ENCODE peak calls at places on chromosomes 1 and 21, in seven cellular contexts. C, B, Q, I, S, W and V are unnamed samples.

GRCh38 chr1:8174807-8175206 is 143.1 kb upstream of the SLC45A1 start:
- DNase-seq in C (no peak), B (no peak), Q (no peak), I (no peak), S (no peak), W (no peak), V (no peak)

GRCh38 chr1:17776426-17776825 is 21.3 kb downstream of the ACTL8 start:
- DNase-seq in C (no peak), B (no peak), Q (no peak), I (peak), S (no peak), W (no peak), V (peak)

GRCh38 chr21:41832230-41833137 is 46.7 kb downstream of the PRDM15 start:
- DNase-seq in C (no peak), B (no peak), Q (no peak), I (no peak), S (no peak), W (no peak), V (no peak)

GRCh38 chr1:214439352-214440119 is 111.9 kb downstream of the PTPN14 start:
- DNase-seq in C (no peak), B (peak), Q (peak), I (no peak), S (peak), W (no peak), V (peak)

GRCh38 chr1:209733409-209734192 is 22.3 kb upstream of the TRAF3IP3 start:
- DNase-seq in C (no peak), B (no peak), Q (no peak), I (no peak), S (no peak), W (no peak), V (no peak)

GRCh38 chr1:160076295-160076694 is 5.0 kb upstream of the KCNJ9 start:
- DNase-seq in C (no peak), B (no peak), Q (no peak), I (no peak), S (no peak), W (no peak), V (no peak)

GRCh38 chr1:4305526-4306301 is 348.7 kb upstream of the AJAP1 start:
- DNase-seq in C (no peak), B (no peak), Q (no peak), I (no peak), S (no peak), W (no peak), V (no peak)

GRCh38 chr1:151611288-151611790 is 511 bp upstream of the SNX27 start:
- DNase-seq in C (no peak), B (no peak), Q (peak), I (no peak), S (no peak), W (no peak), V (no peak)

GRCh38 chr1:228003461-228004330 is 3.1 kb upstream of the WNT3A start:
- DNase-seq in C (no peak), B (no peak), Q (no peak), I (no peak), S (no peak), W (no peak), V (no peak)